ENCODE peak calls at places on chromosome 11, in ten cellular contexts. W is PC-3; D is cardiac muscle cell; A is NCI-H2029 treated with DMSO at 0.1 percent for 48 hours; Y is substantia nigra; V is T47D; L is OCI-LY7; J is stimulated activated CD4-positive, alpha-beta T cell treated with anti-CD3 and anti-CD28 coated beads, Interleukin-15, amount 100 ng/mL, for 1 hour; X is kidney; K is KBM-7. M is an unnamed sample.

GRCh38 chr11:115333106-115333505 is 171.1 kb downstream of the CADM1 start:
- DNase-seq in Y (no peak), J (no peak), L (no peak), D (no peak), K (no peak), X (no peak), V (no peak), W (no peak), A (peak), M (no peak)

GRCh38 chr11:73995731-73996130 is 13.1 kb upstream of the UCP2 start:
- DNase-seq in A (no peak), X (no peak), V (no peak), D (no peak), L (peak), W (no peak), Y (no peak), K (no peak), J (no peak), M (no peak)

GRCh38 chr11:12808519-12808918 is 134.3 kb downstream of the TEAD1 start:
- DNase-seq in L (no peak), K (no peak), D (peak), W (peak), J (no peak), A (no peak), X (no peak), Y (no peak), V (no peak), M (peak)

GRCh38 chr11:33696411-33696810 is 4.2 kb downstream of the C11orf91 start:
- DNase-seq in Y (no peak), V (no peak), K (peak), D (no peak), X (no peak), J (no peak), L (peak), A (no peak), W (no peak), M (no peak)

GRCh38 chr11:45021001-45021400 is 70.3 kb upstream of the TP53I11 start:
- DNase-seq in J (no peak), D (no peak), A (no peak), L (peak), V (no peak), W (no peak), K (peak), X (no peak), Y (no peak), M (no peak)

GRCh38 chr11:2528301-2529050 is 83.7 kb downstream of the KCNQ1 start:
- DNase-seq in Y (no peak), W (no peak), L (no peak), D (no peak), X (peak), A (no peak), J (no peak), V (no peak), K (no peak), M (peak)

GRCh38 chr11:35088226-35088625 is 50.7 kb upstream of the CD44 start:
- DNase-seq in J (no peak), V (no peak), Y (no peak), X (no peak), W (no peak), D (no peak), L (no peak), A (no peak), K (no peak), M (peak)

GRCh38 chr11:33630936-33631748 is 69.5 kb downstream of the C11orf91 start:
- DNase-seq in D (no peak), L (no peak), V (peak), Y (no peak), W (peak), A (no peak), J (no peak), X (no peak), K (no peak), M (no peak)

M was measured in osteoblast.